ENCODE peak calls at places on chromosome 21, in six cellular contexts. One of them, this sample, is unnamed.

GRCh38 chr21:17613242-17613676 is 558 bp upstream of the BTG3 start:
- DNase-seq in IMR-90: no peak
- DNase-seq in thoracic aorta: peak; percentile 14
- DNase-seq in esophagus muscularis mucosa: no peak
- DNase-seq in HFF-Myc: no peak
- DNase-seq in adrenal gland: peak; percentile 47
- DNase-seq in this sample: no peak

GRCh38 chr21:18495553-18495952 is 92.0 kb upstream of the TMPRSS15 start:
- DNase-seq in IMR-90: no peak
- DNase-seq in thoracic aorta: no peak
- DNase-seq in esophagus muscularis mucosa: no peak
- DNase-seq in HFF-Myc: no peak
- DNase-seq in adrenal gland: no peak
- DNase-seq in this sample: no peak

GRCh38 chr21:39674794-39675193 is 62.1 kb downstream of the B3GALT5 start:
- DNase-seq in IMR-90: no peak
- DNase-seq in thoracic aorta: no peak
- DNase-seq in esophagus muscularis mucosa: no peak
- DNase-seq in HFF-Myc: no peak
- DNase-seq in adrenal gland: no peak
- DNase-seq in this sample: no peak

GRCh38 chr21:36150192-36150711 is 6.4 kb upstream of the DOP1B start:
- DNase-seq in IMR-90: peak; percentile 54
- DNase-seq in thoracic aorta: no peak
- DNase-seq in esophagus muscularis mucosa: no peak
- DNase-seq in HFF-Myc: no peak
- DNase-seq in adrenal gland: no peak
- DNase-seq in this sample: no peak

GRCh38 chr21:43739648-43740435 is 20.9 kb downstream of the PDXK start:
- DNase-seq in IMR-90: no peak
- DNase-seq in thoracic aorta: no peak
- DNase-seq in esophagus muscularis mucosa: no peak
- DNase-seq in HFF-Myc: no peak
- DNase-seq in adrenal gland: no peak
- DNase-seq in this sample: no peak

GRCh38 chr21:26809745-26810144 is 35.5 kb downstream of the ADAMTS1 start:
- DNase-seq in IMR-90: no peak
- DNase-seq in thoracic aorta: no peak
- DNase-seq in esophagus muscularis mucosa: no peak
- DNase-seq in HFF-Myc: no peak
- DNase-seq in adrenal gland: no peak
- DNase-seq in this sample: no peak

GRCh38 chr21:46656820-46657219 is 21.3 kb downstream of the PRMT2 start:
- DNase-seq in IMR-90: no peak
- DNase-seq in thoracic aorta: no peak
- DNase-seq in esophagus muscularis mucosa: no peak
- DNase-seq in HFF-Myc: no peak
- DNase-seq in adrenal gland: no peak
- DNase-seq in this sample: no peak

GRCh38 chr21:36125513-36126121 is 9.3 kb upstream of the CBR3 start:
- DNase-seq in IMR-90: peak; percentile 70
- DNase-seq in thoracic aorta: no peak
- DNase-seq in esophagus muscularis mucosa: no peak
- DNase-seq in HFF-Myc: no peak
- DNase-seq in adrenal gland: peak; percentile 71
- DNase-seq in this sample: peak; percentile 53

GRCh38 chr21:14750041-14750440 is 203.9 kb upstream of the SAMSN1 start:
- DNase-seq in IMR-90: no peak
- DNase-seq in thoracic aorta: no peak
- DNase-seq in esophagus muscularis mucosa: no peak
- DNase-seq in HFF-Myc: no peak
- DNase-seq in adrenal gland: no peak
- DNase-seq in this sample: no peak

GRCh38 chr21:39867198-39867650 is at the start of gene PCP4:
- DNase-seq in IMR-90: no peak
- DNase-seq in thoracic aorta: no peak
- DNase-seq in esophagus muscularis mucosa: no peak
- DNase-seq in HFF-Myc: no peak
- DNase-seq in adrenal gland: peak; percentile 75
- DNase-seq in this sample: peak; percentile 71

GRCh38 chr21:29265690-29266479 is 32.8 kb upstream of the BACH1 start:
- DNase-seq in IMR-90: no peak
- DNase-seq in thoracic aorta: no peak
- DNase-seq in esophagus muscularis mucosa: no peak
- DNase-seq in HFF-Myc: no peak
- DNase-seq in adrenal gland: no peak
- DNase-seq in this sample: no peak

GRCh38 chr21:27380303-27380702 is 413.4 kb upstream of the ADAMTS5 start:
- DNase-seq in IMR-90: no peak
- DNase-seq in thoracic aorta: no peak
- DNase-seq in esophagus muscularis mucosa: no peak
- DNase-seq in HFF-Myc: no peak
- DNase-seq in adrenal gland: no peak
- DNase-seq in this sample: no peak

GRCh38 chr21:36584980-36585940 is 105.3 kb upstream of the CLDN14 start:
- DNase-seq in IMR-90: no peak
- DNase-seq in thoracic aorta: no peak
- DNase-seq in esophagus muscularis mucosa: no peak
- DNase-seq in HFF-Myc: no peak
- DNase-seq in adrenal gland: no peak
- DNase-seq in this sample: no peak

GRCh38 chr21:14670409-14670808 is 124.3 kb upstream of the SAMSN1 start:
- DNase-seq in IMR-90: no peak
- DNase-seq in thoracic aorta: no peak
- DNase-seq in esophagus muscularis mucosa: no peak
- DNase-seq in HFF-Myc: no peak
- DNase-seq in adrenal gland: no peak
- DNase-seq in this sample: no peak

GRCh38 chr21:26843912-26844257 is 1.3 kb downstream of the ADAMTS1 start:
- DNase-seq in IMR-90: peak; percentile 55
- DNase-seq in thoracic aorta: no peak
- DNase-seq in esophagus muscularis mucosa: no peak
- DNase-seq in HFF-Myc: no peak
- DNase-seq in adrenal gland: no peak
- DNase-seq in this sample: no peak

GRCh38 chr21:38944903-38945302 is 139.2 kb downstream of the ETS2 start:
- DNase-seq in IMR-90: no peak
- DNase-seq in thoracic aorta: no peak
- DNase-seq in esophagus muscularis mucosa: no peak
- DNase-seq in HFF-Myc: no peak
- DNase-seq in adrenal gland: no peak
- DNase-seq in this sample: peak; percentile 12

GRCh38 chr21:24375201-24375600 is 1232.1 kb downstream of the MRPL39 start:
- DNase-seq in IMR-90: no peak
- DNase-seq in thoracic aorta: no peak
- DNase-seq in esophagus muscularis mucosa: no peak
- DNase-seq in HFF-Myc: no peak
- DNase-seq in adrenal gland: no peak
- DNase-seq in this sample: peak; percentile 4

GRCh38 chr21:26007911-26008579 is 162.5 kb downstream of the APP start:
- DNase-seq in IMR-90: peak; percentile 24
- DNase-seq in thoracic aorta: no peak
- DNase-seq in esophagus muscularis mucosa: no peak
- DNase-seq in HFF-Myc: no peak
- DNase-seq in adrenal gland: no peak
- DNase-seq in this sample: no peak

GRCh38 chr21:31184462-31184861 is 146.2 kb upstream of the KRTAP19-8 start:
- DNase-seq in IMR-90: no peak
- DNase-seq in thoracic aorta: no peak
- DNase-seq in esophagus muscularis mucosa: no peak
- DNase-seq in HFF-Myc: no peak
- DNase-seq in adrenal gland: no peak
- DNase-seq in this sample: no peak

GRCh38 chr21:31181089-31181757 is 142.9 kb upstream of the KRTAP19-8 start:
- DNase-seq in IMR-90: no peak
- DNase-seq in thoracic aorta: no peak
- DNase-seq in esophagus muscularis mucosa: no peak
- DNase-seq in HFF-Myc: no peak
- DNase-seq in adrenal gland: no peak
- DNase-seq in this sample: no peak

GRCh38 chr21:31176725-31177124 is 138.4 kb upstream of the KRTAP19-8 start:
- DNase-seq in IMR-90: no peak
- DNase-seq in thoracic aorta: no peak
- DNase-seq in esophagus muscularis mucosa: no peak
- DNase-seq in HFF-Myc: no peak
- DNase-seq in adrenal gland: no peak
- DNase-seq in this sample: no peak

GRCh38 chr21:31182231-31183129 is 144.2 kb upstream of the KRTAP19-8 start:
- DNase-seq in IMR-90: no peak
- DNase-seq in thoracic aorta: no peak
- DNase-seq in esophagus muscularis mucosa: no peak
- DNase-seq in HFF-Myc: no peak
- DNase-seq in adrenal gland: no peak
- DNase-seq in this sample: no peak

GRCh38 chr21:31180256-31181088 is 142.2 kb upstream of the KRTAP19-8 start:
- DNase-seq in IMR-90: peak; percentile 54
- DNase-seq in thoracic aorta: no peak
- DNase-seq in esophagus muscularis mucosa: no peak
- DNase-seq in HFF-Myc: no peak
- DNase-seq in adrenal gland: no peak
- DNase-seq in this sample: no peak
- TF ChIP-seq CTCF in IMR-90: peak; percentile 65
- TF ChIP-seq CTCF in thoracic aorta: no peak
- TF ChIP-seq CTCF in esophagus muscularis mucosa: peak; percentile 19
- TF ChIP-seq CTCF in HFF-Myc: peak; percentile 37
- TF ChIP-seq CTCF in adrenal gland: peak; percentile 31
- TF ChIP-seq CTCF in this sample: peak; percentile 52

GRCh38 chr21:32562426-32562825 is 22.9 kb downstream of the TCP10L start:
- DNase-seq in IMR-90: peak; percentile 83
- DNase-seq in thoracic aorta: peak; percentile 19
- DNase-seq in esophagus muscularis mucosa: peak; percentile 78
- DNase-seq in HFF-Myc: peak; percentile 78
- DNase-seq in adrenal gland: no peak
- DNase-seq in this sample: peak; percentile 18
- TF ChIP-seq CTCF in IMR-90: peak; percentile 64
- TF ChIP-seq CTCF in thoracic aorta: peak; percentile 32
- TF ChIP-seq CTCF in esophagus muscularis mucosa: peak; percentile 37
- TF ChIP-seq CTCF in HFF-Myc: peak; percentile 68
- TF ChIP-seq CTCF in adrenal gland: no peak
- TF ChIP-seq CTCF in this sample: no peak

GRCh38 chr21:37915516-37915915 is 741 bp downstream of the KCNJ6 start:
- DNase-seq in IMR-90: no peak
- DNase-seq in thoracic aorta: no peak
- DNase-seq in esophagus muscularis mucosa: no peak
- DNase-seq in HFF-Myc: no peak
- DNase-seq in adrenal gland: no peak
- DNase-seq in this sample: peak; percentile 11

GRCh38 chr21:37917612-37918011 is 1.4 kb upstream of the KCNJ6 start:
- DNase-seq in IMR-90: peak; percentile 87
- DNase-seq in thoracic aorta: no peak
- DNase-seq in esophagus muscularis mucosa: no peak
- DNase-seq in HFF-Myc: no peak
- DNase-seq in adrenal gland: no peak
- DNase-seq in this sample: no peak

GRCh38 chr21:37915941-37916794 is at the start of gene KCNJ6:
- DNase-seq in IMR-90: peak; percentile 52
- DNase-seq in thoracic aorta: no peak
- DNase-seq in esophagus muscularis mucosa: no peak
- DNase-seq in HFF-Myc: no peak
- DNase-seq in adrenal gland: peak; percentile 23
- DNase-seq in this sample: peak; percentile 89

GRCh38 chr21:37914211-37914900 is 1.9 kb downstream of the KCNJ6 start:
- DNase-seq in IMR-90: peak; percentile 22
- DNase-seq in thoracic aorta: no peak
- DNase-seq in esophagus muscularis mucosa: no peak
- DNase-seq in HFF-Myc: no peak
- DNase-seq in adrenal gland: no peak
- DNase-seq in this sample: peak; percentile 74

GRCh38 chr21:37916795-37917142 is 512 bp upstream of the KCNJ6 start:
- DNase-seq in IMR-90: no peak
- DNase-seq in thoracic aorta: no peak
- DNase-seq in esophagus muscularis mucosa: no peak
- DNase-seq in HFF-Myc: no peak
- DNase-seq in adrenal gland: no peak
- DNase-seq in this sample: peak; percentile 90
- TF ChIP-seq CTCF in IMR-90: peak; percentile 35
- TF ChIP-seq CTCF in thoracic aorta: no peak
- TF ChIP-seq CTCF in esophagus muscularis mucosa: no peak
- TF ChIP-seq CTCF in HFF-Myc: no peak
- TF ChIP-seq CTCF in adrenal gland: no peak
- TF ChIP-seq CTCF in this sample: peak; percentile 48

GRCh38 chr21:45013271-45013841 is 61.0 kb upstream of the ADARB1 start:
- DNase-seq in IMR-90: no peak
- DNase-seq in thoracic aorta: no peak
- DNase-seq in esophagus muscularis mucosa: no peak
- DNase-seq in HFF-Myc: no peak
- DNase-seq in adrenal gland: peak; percentile 12
- DNase-seq in this sample: no peak
- TF ChIP-seq CTCF in IMR-90: no peak
- TF ChIP-seq CTCF in thoracic aorta: no peak
- TF ChIP-seq CTCF in esophagus muscularis mucosa: no peak
- TF ChIP-seq CTCF in HFF-Myc: no peak
- TF ChIP-seq CTCF in adrenal gland: no peak
- TF ChIP-seq CTCF in this sample: no peak

GRCh38 chr21:42669069-42669468 is 15.6 kb downstream of the PDE9A start:
- DNase-seq in IMR-90: no peak
- DNase-seq in thoracic aorta: no peak
- DNase-seq in esophagus muscularis mucosa: no peak
- DNase-seq in HFF-Myc: no peak
- DNase-seq in adrenal gland: no peak
- DNase-seq in this sample: no peak
- TF ChIP-seq CTCF in IMR-90: no peak
- TF ChIP-seq CTCF in thoracic aorta: no peak
- TF ChIP-seq CTCF in esophagus muscularis mucosa: peak; percentile 31
- TF ChIP-seq CTCF in HFF-Myc: no peak
- TF ChIP-seq CTCF in adrenal gland: no peak
- TF ChIP-seq CTCF in this sample: no peak

GRCh38 chr21:41369105-41369914 is 7.5 kb downstream of the MX2 start:
- DNase-seq in IMR-90: no peak
- DNase-seq in thoracic aorta: no peak
- DNase-seq in esophagus muscularis mucosa: no peak
- DNase-seq in HFF-Myc: no peak
- DNase-seq in adrenal gland: no peak
- DNase-seq in this sample: peak; percentile 51

GRCh38 chr21:41367598-41368360 is 6.0 kb downstream of the MX2 start:
- DNase-seq in IMR-90: no peak
- DNase-seq in thoracic aorta: no peak
- DNase-seq in esophagus muscularis mucosa: no peak
- DNase-seq in HFF-Myc: no peak
- DNase-seq in adrenal gland: no peak
- DNase-seq in this sample: no peak

GRCh38 chr21:41366522-41367151 is 4.8 kb downstream of the MX2 start:
- DNase-seq in IMR-90: peak; percentile 73
- DNase-seq in thoracic aorta: no peak
- DNase-seq in esophagus muscularis mucosa: no peak
- DNase-seq in HFF-Myc: no peak
- DNase-seq in adrenal gland: no peak
- DNase-seq in this sample: no peak

GRCh38 chr21:41369915-41370839 is 8.3 kb downstream of the MX2 start:
- DNase-seq in IMR-90: no peak
- DNase-seq in thoracic aorta: no peak
- DNase-seq in esophagus muscularis mucosa: no peak
- DNase-seq in HFF-Myc: no peak
- DNase-seq in adrenal gland: no peak
- DNase-seq in this sample: no peak

GRCh38 chr21:41368361-41369104 is 6.7 kb downstream of the MX2 start:
- DNase-seq in IMR-90: no peak
- DNase-seq in thoracic aorta: no peak
- DNase-seq in esophagus muscularis mucosa: no peak
- DNase-seq in HFF-Myc: no peak
- DNase-seq in adrenal gland: no peak
- DNase-seq in this sample: no peak
- TF ChIP-seq CTCF in IMR-90: no peak
- TF ChIP-seq CTCF in thoracic aorta: no peak
- TF ChIP-seq CTCF in esophagus muscularis mucosa: no peak
- TF ChIP-seq CTCF in HFF-Myc: no peak
- TF ChIP-seq CTCF in adrenal gland: no peak
- TF ChIP-seq CTCF in this sample: no peak

This sample was measured in endothelial cell.